ENCODE peak calls at places on chromosomes 2 and 18, in nine cellular contexts. One of them, this sample, is unnamed.

GRCh38 chr2:197121756-197122385 is 188.7 kb downstream of the ANKRD44 start:
- DNase-seq in right lobe of liver: no peak
- DNase-seq in mucosa of descending colon: no peak
- DNase-seq in SHP77 treated with DMSO at 0.1 percent for 48 hours: no peak
- DNase-seq in stimulated activated CD4-positive, alpha-beta T cell treated with anti-CD3 and anti-CD28 coated beads, TNF-alpha, amount 100 ng/mL, for 48 hours: no peak
- DNase-seq in mesothelial cell of epicardium: no peak
- DNase-seq in ELR: no peak
- DNase-seq in RPMI8226: no peak
- DNase-seq in retina: no peak
- DNase-seq in this sample: no peak

GRCh38 chr18:23226386-23226785 is 91.1 kb downstream of the CABLES1 start:
- DNase-seq in ELR: no peak
- DNase-seq in mucosa of descending colon: no peak
- DNase-seq in mesothelial cell of epicardium: no peak
- DNase-seq in RPMI8226: peak
- DNase-seq in retina: no peak
- DNase-seq in stimulated activated CD4-positive, alpha-beta T cell treated with anti-CD3 and anti-CD28 coated beads, TNF-alpha, amount 100 ng/mL, for 48 hours: no peak
- DNase-seq in right lobe of liver: no peak
- DNase-seq in SHP77 treated with DMSO at 0.1 percent for 48 hours: no peak
- DNase-seq in this sample: no peak

GRCh38 chr2:207200136-207200535 is 34.4 kb upstream of the KLF7 start:
- DNase-seq in stimulated activated CD4-positive, alpha-beta T cell treated with anti-CD3 and anti-CD28 coated beads, TNF-alpha, amount 100 ng/mL, for 48 hours: no peak
- DNase-seq in mucosa of descending colon: no peak
- DNase-seq in ELR: no peak
- DNase-seq in RPMI8226: no peak
- DNase-seq in mesothelial cell of epicardium: no peak
- DNase-seq in retina: peak
- DNase-seq in right lobe of liver: no peak
- DNase-seq in SHP77 treated with DMSO at 0.1 percent for 48 hours: no peak
- DNase-seq in this sample: no peak

GRCh38 chr2:70240599-70240998 is 7.8 kb downstream of the TIA1 start:
- DNase-seq in right lobe of liver: no peak
- DNase-seq in mesothelial cell of epicardium: no peak
- DNase-seq in retina: no peak
- DNase-seq in RPMI8226: no peak
- DNase-seq in stimulated activated CD4-positive, alpha-beta T cell treated with anti-CD3 and anti-CD28 coated beads, TNF-alpha, amount 100 ng/mL, for 48 hours: no peak
- DNase-seq in mucosa of descending colon: no peak
- DNase-seq in ELR: no peak
- DNase-seq in SHP77 treated with DMSO at 0.1 percent for 48 hours: no peak
- DNase-seq in this sample: no peak

GRCh38 chr2:146701183-146701582 is 1143.6 kb upstream of the ACVR2A start:
- DNase-seq in stimulated activated CD4-positive, alpha-beta T cell treated with anti-CD3 and anti-CD28 coated beads, TNF-alpha, amount 100 ng/mL, for 48 hours: no peak
- DNase-seq in RPMI8226: no peak
- DNase-seq in mesothelial cell of epicardium: no peak
- DNase-seq in right lobe of liver: no peak
- DNase-seq in retina: no peak
- DNase-seq in SHP77 treated with DMSO at 0.1 percent for 48 hours: no peak
- DNase-seq in ELR: peak
- DNase-seq in mucosa of descending colon: no peak
- DNase-seq in this sample: no peak

GRCh38 chr2:166375205-166375735 is 474 bp downstream of the SCN9A start:
- DNase-seq in mesothelial cell of epicardium: peak
- DNase-seq in retina: no peak
- DNase-seq in right lobe of liver: peak
- DNase-seq in RPMI8226: peak
- DNase-seq in ELR: peak
- DNase-seq in mucosa of descending colon: peak
- DNase-seq in stimulated activated CD4-positive, alpha-beta T cell treated with anti-CD3 and anti-CD28 coated beads, TNF-alpha, amount 100 ng/mL, for 48 hours: no peak
- DNase-seq in SHP77 treated with DMSO at 0.1 percent for 48 hours: no peak
- DNase-seq in this sample: no peak

GRCh38 chr2:172208881-172209325 is 106.2 kb upstream of the DLX2 start:
- DNase-seq in SHP77 treated with DMSO at 0.1 percent for 48 hours: no peak
- DNase-seq in stimulated activated CD4-positive, alpha-beta T cell treated with anti-CD3 and anti-CD28 coated beads, TNF-alpha, amount 100 ng/mL, for 48 hours: no peak
- DNase-seq in ELR: peak
- DNase-seq in right lobe of liver: no peak
- DNase-seq in retina: no peak
- DNase-seq in mucosa of descending colon: no peak
- DNase-seq in RPMI8226: no peak
- DNase-seq in mesothelial cell of epicardium: no peak
- DNase-seq in this sample: no peak

GRCh38 chr2:9370746-9371145 is 52.6 kb downstream of the ITGB1BP1 start:
- DNase-seq in ELR: peak
- DNase-seq in retina: no peak
- DNase-seq in SHP77 treated with DMSO at 0.1 percent for 48 hours: no peak
- DNase-seq in right lobe of liver: no peak
- DNase-seq in mesothelial cell of epicardium: no peak
- DNase-seq in mucosa of descending colon: no peak
- DNase-seq in stimulated activated CD4-positive, alpha-beta T cell treated with anti-CD3 and anti-CD28 coated beads, TNF-alpha, amount 100 ng/mL, for 48 hours: no peak
- DNase-seq in RPMI8226: no peak
- DNase-seq in this sample: no peak

GRCh38 chr2:164621761-164622105 is 451 bp upstream of the GRB14 start:
- DNase-seq in retina: peak
- DNase-seq in mucosa of descending colon: no peak
- DNase-seq in ELR: no peak
- DNase-seq in RPMI8226: no peak
- DNase-seq in stimulated activated CD4-positive, alpha-beta T cell treated with anti-CD3 and anti-CD28 coated beads, TNF-alpha, amount 100 ng/mL, for 48 hours: no peak
- DNase-seq in mesothelial cell of epicardium: no peak
- DNase-seq in right lobe of liver: no peak
- DNase-seq in SHP77 treated with DMSO at 0.1 percent for 48 hours: no peak
- DNase-seq in this sample: no peak

This sample was measured in GM13976.